ENCODE peak calls at places on chromosome X, in eight cellular contexts. U is SW 1271, O is memory B cell, V is GM03348, D is AG10803, J is sigmoid colon, C is choroid plexus epithelial cell, P is uterus. A is an unnamed sample.

GRCh38 chrX:47234583-47234982 is 1.8 kb downstream of the USP11 start:
- DNase-seq in P (no peak), D (no peak), J (no peak), U (no peak), V (no peak), O (no peak), C (no peak), A (no peak)

GRCh38 chrX:20567108-20567507 is 300.4 kb upstream of the RPS6KA3 start:
- DNase-seq in C (no peak), V (no peak), D (no peak), O (no peak), J (no peak), U (no peak), P (no peak), A (no peak)

GRCh38 chrX:119015407-119016242 is 41.2 kb downstream of the LONRF3 start:
- DNase-seq in D (peak; percentile 61), O (peak; percentile 32), P (peak; percentile 38), J (peak; percentile 80), V (peak; percentile 19), U (peak; percentile 78), C (peak; percentile 85), A (no peak)

GRCh38 chrX:350148-350533 is 31.5 kb upstream of the GTPBP6 start:
- DNase-seq in V (no peak), O (no peak), C (no peak), U (no peak), P (no peak), D (no peak), J (no peak), A (no peak)

GRCh38 chrX:13198762-13199064 is 121.1 kb downstream of the ATXN3L start:
- DNase-seq in D (no peak), P (no peak), C (no peak), V (no peak), J (no peak), O (no peak), U (no peak), A (no peak)

GRCh38 chrX:77342028-77342427 is 105.2 kb upstream of the FGF16 start:
- DNase-seq in J (no peak), P (no peak), O (no peak), U (no peak), C (no peak), D (no peak), V (no peak), A (no peak)

GRCh38 chrX:20361081-20361889 is 94.6 kb upstream of the RPS6KA3 start:
- DNase-seq in U (no peak), V (peak; percentile 40), C (peak; percentile 72), D (peak; percentile 89), P (no peak), O (no peak), J (no peak), A (no peak)

GRCh38 chrX:106874075-106874474 is 29.1 kb downstream of the RIPPLY1 start:
- DNase-seq in J (no peak), C (peak; percentile 52), P (no peak), D (peak; percentile 24), O (no peak), V (peak; percentile 8), U (peak; percentile 4), A (no peak)

GRCh38 chrX:115564243-115564642 is 3.3 kb downstream of the PLS3 start:
- DNase-seq in J (no peak), V (no peak), U (no peak), P (no peak), C (no peak), D (no peak), O (no peak), A (no peak)

GRCh38 chrX:13923845-13924244 is 105.8 kb downstream of the GEMIN8 start:
- DNase-seq in J (no peak), V (no peak), O (no peak), P (no peak), U (no peak), D (no peak), C (no peak), A (no peak)

GRCh38 chrX:78514852-78515251 is 144.3 kb downstream of the RTL3 start:
- DNase-seq in P (no peak), V (no peak), D (no peak), U (no peak), C (no peak), J (no peak), O (no peak), A (no peak)

GRCh38 chrX:27863813-27864212 is 56.0 kb downstream of the MAGEB10 start:
- DNase-seq in V (no peak), P (no peak), C (no peak), J (no peak), U (no peak), O (no peak), D (no peak), A (no peak)

GRCh38 chrX:130539721-130540321 is 138.0 kb downstream of the RBMX2 start:
- DNase-seq in D (peak; percentile 51), J (no peak), U (peak; percentile 5), O (no peak), P (peak; percentile 22), C (peak; percentile 67), V (peak; percentile 49), A (no peak)

GRCh38 chrX:6226646-6227444 is 1.8 kb downstream of the NLGN4X start:
- DNase-seq in J (no peak), C (no peak), O (no peak), P (no peak), V (no peak), D (no peak), U (no peak), A (peak; percentile 39)